ENCODE peak calls at places on chromosomes 5 and 9, in six cellular contexts. J is Calu3, S is mammary epithelial cell, V is neural progenitor cell, U is BE2C, C is LNCaP clone FGC. K is an unnamed sample.
A peak's percentile ranks its signal among the peaks of the same experiment; 100 is the strongest.

GRCh38 chr5:72154076-72154756 is 46.9 kb downstream of the MAP1B start:
- DNase-seq in J (no peak), S (no peak), V (no peak), U (no peak), C (no peak), K (no peak)

GRCh38 chr5:139745121-139745799 is 50.3 kb upstream of the PSD2 start:
- DNase-seq in J (peak; percentile 57), S (peak; percentile 48), V (no peak), U (peak; percentile 55), C (no peak), K (no peak)

GRCh38 chr5:61327761-61328753 is 4.0 kb upstream of the ZSWIM6 start:
- DNase-seq in J (no peak), S (peak; percentile 84), V (no peak), U (no peak), C (no peak), K (no peak)

GRCh38 chr9:132408521-132408920 is 1.5 kb upstream of the CFAP77 start:
- DNase-seq in J (no peak), S (no peak), V (no peak), U (peak; percentile 19), C (no peak), K (no peak)

GRCh38 chr9:21060919-21061561 is 16.7 kb downstream of the IFNB1 start:
- DNase-seq in J (no peak), S (no peak), V (no peak), U (no peak), C (no peak), K (no peak)

GRCh38 chr5:73637565-73637964 is 11.6 kb downstream of the ARHGEF28 start:
- DNase-seq in J (no peak), S (no peak), V (no peak), U (peak; percentile 47), C (no peak), K (no peak)

GRCh38 chr9:76353280-76353679 is 40.9 kb downstream of the RFK start:
- DNase-seq in J (no peak), S (peak; percentile 28), V (no peak), U (no peak), C (no peak), K (no peak)

GRCh38 chr9:88994820-88995180 is 3.5 kb downstream of the S1PR3 start:
- DNase-seq in J (no peak), S (no peak), V (no peak), U (no peak), C (no peak), K (no peak)

GRCh38 chr5:87081511-87082372 is 185.9 kb upstream of the RASA1 start:
- DNase-seq in J (no peak), S (no peak), V (no peak), U (no peak), C (no peak), K (no peak)

DNA sequence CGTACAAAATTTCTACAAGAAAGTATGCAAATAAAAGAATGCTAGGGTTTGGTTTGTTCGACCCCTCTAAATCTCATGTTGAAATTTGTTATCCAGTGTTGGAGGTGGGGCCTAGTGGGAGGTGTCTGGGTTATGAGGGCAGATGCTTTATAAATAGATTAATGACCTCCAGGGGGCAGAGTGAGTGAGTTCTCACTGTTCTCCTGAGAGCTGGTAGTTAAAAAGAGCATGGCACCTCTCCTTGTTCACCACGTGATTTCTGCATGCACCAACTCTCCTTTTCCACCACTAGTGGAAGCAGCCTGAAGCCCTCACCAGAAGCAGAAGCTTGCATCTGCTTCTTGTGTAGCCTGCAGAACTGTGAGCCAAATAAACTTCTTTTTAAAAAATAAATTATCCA is 50.4 kb upstream of the FAM170A start:
- DNase-seq in J (peak; percentile 50), S (peak; percentile 36), V (peak; percentile 50), U (peak; percentile 62), C (no peak), K (no peak)
- TF ChIP-seq CTCF in J (peak; percentile 58), S (peak; percentile 22), V (peak; percentile 46), U (peak; percentile 62), C (peak; percentile 16), K (no peak)

GRCh38 chr5:165627548-165628170 is 2122.2 kb downstream of the MAT2B start:
- DNase-seq in J (peak; percentile 32), S (no peak), V (no peak), U (no peak), C (no peak), K (no peak)

GRCh38 chr5:165620394-165620793 is 2115.0 kb downstream of the MAT2B start:
- DNase-seq in J (no peak), S (no peak), V (no peak), U (no peak), C (no peak), K (no peak)

GRCh38 chr5:165624547-165624946 is 2119.1 kb downstream of the MAT2B start:
- DNase-seq in J (no peak), S (no peak), V (no peak), U (no peak), C (no peak), K (no peak)

GRCh38 chr5:165626161-165626560 is 2120.7 kb downstream of the MAT2B start:
- DNase-seq in J (no peak), S (no peak), V (no peak), U (no peak), C (no peak), K (no peak)

GRCh38 chr5:165622864-165623536 is 2117.6 kb downstream of the MAT2B start:
- DNase-seq in J (no peak), S (no peak), V (no peak), U (no peak), C (no peak), K (no peak)
- TF ChIP-seq CTCF in J (no peak), S (no peak), V (no peak), U (no peak), C (no peak), K (no peak)

GRCh38 chr5:38527475-38527874 is 29.0 kb downstream of the LIFR start:
- DNase-seq in J (no peak), S (no peak), V (no peak), U (no peak), C (no peak), K (no peak)

GRCh38 chr5:38519476-38519875 is 37.0 kb downstream of the LIFR start:
- DNase-seq in J (no peak), S (no peak), V (no peak), U (no peak), C (no peak), K (no peak)

GRCh38 chr5:38518341-38518740 is 38.1 kb downstream of the LIFR start:
- DNase-seq in J (no peak), S (no peak), V (no peak), U (no peak), C (no peak), K (no peak)

GRCh38 chr5:38528162-38528703 is 28.2 kb downstream of the LIFR start:
- DNase-seq in J (no peak), S (no peak), V (peak; percentile 30), U (no peak), C (no peak), K (no peak)

GRCh38 chr5:38524006-38524405 is 32.4 kb downstream of the LIFR start:
- DNase-seq in J (no peak), S (no peak), V (no peak), U (no peak), C (no peak), K (no peak)
- TF ChIP-seq CTCF in J (no peak), S (no peak), V (no peak), U (no peak), C (no peak), K (no peak)

DNA sequence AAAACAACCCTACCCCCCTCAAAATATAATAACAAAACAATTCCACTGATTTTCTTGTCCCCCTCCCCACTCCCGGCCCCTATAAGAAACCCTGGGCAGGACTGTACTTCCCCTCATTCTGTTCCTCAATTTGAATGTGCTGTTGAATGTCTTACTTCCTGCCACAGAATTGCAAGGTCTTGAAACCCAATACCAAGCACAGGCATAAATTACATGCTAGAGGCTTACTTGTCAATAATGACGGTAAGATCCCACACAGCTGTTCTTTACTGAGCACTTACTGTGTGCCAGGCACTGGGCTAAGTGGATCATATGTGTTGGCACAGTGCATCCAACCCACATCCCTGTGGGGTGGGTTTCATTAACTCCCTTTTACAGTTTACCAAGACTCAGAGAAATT is 63.3 kb downstream of the MVB12B start:
- DNase-seq in J (no peak), S (no peak), V (no peak), U (no peak), C (no peak), K (no peak)
- TF ChIP-seq CTCF in J (no peak), S (no peak), V (no peak), U (no peak), C (no peak), K (no peak)

GRCh38 chr9:86035827-86036440 is 63.4 kb downstream of the GOLM1 start:
- DNase-seq in J (no peak), S (no peak), V (no peak), U (no peak), C (no peak), K (no peak)

GRCh38 chr9:86040281-86041155 is 58.8 kb downstream of the GOLM1 start:
- DNase-seq in J (no peak), S (no peak), V (no peak), U (no peak), C (no peak), K (no peak)

GRCh38 chr9:86036555-86036954 is 62.8 kb downstream of the GOLM1 start:
- DNase-seq in J (no peak), S (no peak), V (no peak), U (no peak), C (peak; percentile 36), K (no peak)

GRCh38 chr9:86034863-86035734 is 64.3 kb downstream of the GOLM1 start:
- DNase-seq in J (peak; percentile 69), S (peak; percentile 11), V (peak; percentile 69), U (peak; percentile 74), C (no peak), K (no peak)
- TF ChIP-seq CTCF in J (peak; percentile 53), S (peak; percentile 53), V (peak; percentile 74), U (peak; percentile 83), C (peak; percentile 73), K (peak; percentile 17)

GRCh38 chr5:146986469-146986868 is 107.9 kb upstream of the PPP2R2B start:
- DNase-seq in J (no peak), S (no peak), V (no peak), U (no peak), C (no peak), K (no peak)
- TF ChIP-seq CTCF in J (no peak), S (no peak), V (no peak), U (no peak), C (no peak), K (no peak)

DNA sequence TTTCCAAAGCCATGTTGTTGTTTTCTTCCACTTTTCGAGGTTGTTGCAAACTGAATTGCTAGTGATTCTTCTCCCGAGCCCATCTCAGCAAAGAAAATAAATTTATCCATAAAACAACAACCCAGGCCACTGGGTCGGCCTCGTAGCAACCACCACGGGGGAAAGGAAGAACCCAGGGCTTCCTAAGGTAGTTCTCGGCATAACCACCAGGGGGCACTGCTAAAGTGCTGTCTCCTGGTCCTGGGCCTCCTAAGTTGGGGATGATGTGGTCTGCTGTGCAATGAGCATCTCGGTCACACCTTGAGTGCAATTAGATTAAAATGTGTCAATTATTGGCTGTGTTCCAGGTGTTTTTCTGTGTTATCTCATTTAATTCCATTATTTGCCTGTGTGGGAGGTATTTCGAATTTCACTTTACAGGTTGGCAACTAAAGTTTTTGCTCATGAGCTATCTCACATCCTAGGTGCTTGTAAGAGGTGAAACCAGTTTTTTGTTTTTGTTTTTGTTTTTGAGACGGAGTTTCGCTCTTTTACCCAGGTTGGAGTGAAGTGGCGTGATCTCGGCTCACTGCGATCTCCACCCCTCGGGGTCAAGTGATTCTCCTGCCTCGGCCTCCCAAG is 102.8 kb upstream of the DAP start:
- DNase-seq in J (peak; percentile 76), S (peak; percentile 17), V (peak; percentile 65), U (peak; percentile 56), C (peak; percentile 4), K (peak; percentile 66)
- TF ChIP-seq CTCF in J (peak; percentile 85), S (peak; percentile 87), V (peak; percentile 88), U (peak; percentile 94), C (peak; percentile 84), K (peak; percentile 80)

GRCh38 chr5:180294401-180294800 is 2.5 kb upstream of the MAPK9 start:
- DNase-seq in J (no peak), S (no peak), V (no peak), U (no peak), C (no peak), K (no peak)
- TF ChIP-seq CTCF in J (no peak), S (no peak), V (no peak), U (no peak), C (no peak), K (no peak)

K was measured in mesothelial cell of epicardium.